ENCODE peak calls at places on chromosomes 7 and 10, in ten cellular contexts. B is HEK293T; C is NCI-H1436; P is Ammon's horn; H is kidney glomerular epithelial cell; A is Jurkat, Clone E6-1; L is C1 segment of cervical spinal cord; F is Kasumi-1; V is ACHN; D is MV-4-11. G is an unnamed sample.
A peak's percentile ranks its signal among the peaks of the same experiment; 100 is the strongest.

GRCh38 chr7:95686109-95686508 is 86.2 kb upstream of the DYNC1I1 start:
- DNase-seq in B (peak; percentile 23), C (peak; percentile 77), P (peak; percentile 89), H (peak; percentile 77), A (peak; percentile 23), L (peak; percentile 27), F (peak; percentile 62), V (peak; percentile 81), D (peak; percentile 38), G (no peak)

GRCh38 chr7:22485189-22485588 is 14.8 kb downstream of the STEAP1B start:
- DNase-seq in B (no peak), C (no peak), P (no peak), H (no peak), A (peak; percentile 35), L (no peak), F (no peak), V (no peak), D (no peak), G (no peak)

GRCh38 chr7:80240265-80241025 is 105.8 kb downstream of the GNAI1 start:
- DNase-seq in B (no peak), C (no peak), P (no peak), H (no peak), A (no peak), L (no peak), F (no peak), V (no peak), D (no peak), G (no peak)

GRCh38 chr10:21943633-21944265 is 59.8 kb downstream of the DNAJC1 start:
- DNase-seq in B (no peak), C (no peak), P (no peak), H (no peak), A (peak; percentile 9), L (no peak), F (peak; percentile 68), V (no peak), D (peak; percentile 93), G (no peak)

GRCh38 chr7:11727864-11728263 is 104.1 kb downstream of the THSD7A start:
- DNase-seq in B (no peak), C (no peak), P (no peak), H (no peak), A (no peak), L (no peak), F (no peak), V (no peak), D (no peak), G (no peak)

GRCh38 chr7:46812047-46812672 is 769.8 kb downstream of the TNS3 start:
- DNase-seq in B (no peak), C (no peak), P (no peak), H (no peak), A (no peak), L (no peak), F (no peak), V (no peak), D (no peak), G (no peak)

GRCh38 chr10:102799691-102800435 is 37.4 kb downstream of the CYP17A1 start:
- DNase-seq in B (no peak), C (no peak), P (no peak), H (no peak), A (no peak), L (no peak), F (no peak), V (no peak), D (no peak), G (no peak)

GRCh38 chr7:85186083-85186520 is 754 bp downstream of the SEMA3D start:
- DNase-seq in B (peak; percentile 42), C (no peak), P (peak; percentile 14), H (peak; percentile 28), A (no peak), L (no peak), F (peak; percentile 32), V (peak; percentile 33), D (no peak), G (no peak)

GRCh38 chr10:104608076-104608828 is 32.8 kb upstream of the SORCS3 start:
- DNase-seq in B (no peak), C (no peak), P (no peak), H (no peak), A (no peak), L (no peak), F (no peak), V (no peak), D (no peak), G (no peak)

GRCh38 chr7:3439333-3440030 is 138.4 kb downstream of the SDK1 start:
- DNase-seq in B (no peak), C (no peak), P (no peak), H (peak; percentile 70), A (no peak), L (no peak), F (no peak), V (peak; percentile 91), D (no peak), G (no peak)

GRCh38 chr7:22726849-22727792 is at the start of gene IL6:
- DNase-seq in B (peak; percentile 73), C (peak; percentile 40), P (peak; percentile 81), H (peak; percentile 98), A (peak; percentile 12), L (no peak), F (peak; percentile 72), V (peak; percentile 99), D (peak; percentile 49), G (no peak)

GRCh38 chr7:128860158-128861073 is 2.2 kb upstream of the ATP6V1F start:
- DNase-seq in B (no peak), C (no peak), P (no peak), H (no peak), A (peak; percentile 53), L (no peak), F (peak; percentile 33), V (peak; percentile 29), D (no peak), G (no peak)

GRCh38 chr10:121313119-121313858 is 285.0 kb downstream of the FGFR2 start:
- DNase-seq in B (no peak), C (no peak), P (no peak), H (no peak), A (no peak), L (no peak), F (no peak), V (no peak), D (no peak), G (no peak)

GRCh38 chr10:3068201-3068967 is 1.0 kb downstream of the PFKP start:
- DNase-seq in B (peak; percentile 35), C (peak; percentile 45), P (no peak), H (no peak), A (peak; percentile 62), L (peak; percentile 30), F (peak; percentile 65), V (peak; percentile 32), D (peak; percentile 51), G (peak; percentile 19)

GRCh38 chr7:65832281-65832680 is 40.6 kb upstream of the VKORC1L1 start:
- DNase-seq in B (no peak), C (no peak), P (no peak), H (no peak), A (peak; percentile 24), L (peak; percentile 0), F (peak; percentile 41), V (peak; percentile 49), D (peak; percentile 13), G (no peak)

GRCh38 chr7:111168182-111168581 is 77.3 kb downstream of the LRRN3 start:
- DNase-seq in B (no peak), C (peak; percentile 77), P (no peak), H (no peak), A (no peak), L (no peak), F (no peak), V (no peak), D (no peak), G (no peak)

GRCh38 chr7:26305048-26305868 is 13.6 kb downstream of the SNX10 start:
- DNase-seq in B (no peak), C (no peak), P (no peak), H (no peak), A (no peak), L (no peak), F (peak; percentile 83), V (peak; percentile 82), D (peak; percentile 87), G (no peak)

GRCh38 chr7:92159-92767 is 100.1 kb upstream of the FAM20C start:
- DNase-seq in B (no peak), C (no peak), P (no peak), H (no peak), A (no peak), L (no peak), F (no peak), V (no peak), D (no peak), G (no peak)

GRCh38 chr10:52226448-52226847 is 87.6 kb upstream of the DKK1 start:
- DNase-seq in B (no peak), C (no peak), P (no peak), H (peak; percentile 33), A (no peak), L (no peak), F (no peak), V (no peak), D (no peak), G (no peak)

GRCh38 chr7:137943132-137943551 is 58.7 kb downstream of the CREB3L2 start:
- DNase-seq in B (no peak), C (no peak), P (no peak), H (no peak), A (no peak), L (no peak), F (no peak), V (no peak), D (peak; percentile 5), G (no peak)

GRCh38 chr7:92925876-92926696 is 89.7 kb upstream of the CDK6 start:
- DNase-seq in B (no peak), C (no peak), P (no peak), H (no peak), A (no peak), L (no peak), F (no peak), V (no peak), D (no peak), G (no peak)

GRCh38 chr7:78232806-78233205 is 434.2 kb downstream of the PHTF2 start:
- DNase-seq in B (no peak), C (no peak), P (no peak), H (no peak), A (no peak), L (no peak), F (no peak), V (no peak), D (no peak), G (no peak)

GRCh38 chr7:35623381-35623780 is 71.6 kb downstream of the HERPUD2 start:
- DNase-seq in B (no peak), C (peak; percentile 33), P (no peak), H (no peak), A (no peak), L (no peak), F (no peak), V (no peak), D (no peak), G (no peak)

GRCh38 chr7:32762321-32762669 is 129.3 kb downstream of the KBTBD2 start:
- DNase-seq in B (no peak), C (no peak), P (no peak), H (no peak), A (no peak), L (no peak), F (peak; percentile 39), V (no peak), D (no peak), G (no peak)

GRCh38 chr7:13920053-13920697 is 69.3 kb downstream of the ETV1 start:
- DNase-seq in B (peak; percentile 70), C (peak; percentile 87), P (no peak), H (peak; percentile 95), A (no peak), L (no peak), F (no peak), V (peak; percentile 88), D (no peak), G (no peak)

GRCh38 chr7:7798510-7798909 is 80.1 kb upstream of the RPA3 start:
- DNase-seq in B (no peak), C (no peak), P (no peak), H (no peak), A (no peak), L (no peak), F (no peak), V (no peak), D (peak; percentile 11), G (no peak)

GRCh38 chr7:100472854-100473499 is 6.0 kb downstream of the TSC22D4 start:
- DNase-seq in B (no peak), C (peak; percentile 34), P (no peak), H (peak; percentile 24), A (no peak), L (no peak), F (peak; percentile 62), V (peak; percentile 19), D (peak; percentile 2), G (no peak)

GRCh38 chr10:62112325-62112724 is 156.3 kb downstream of the RTKN2 start:
- DNase-seq in B (no peak), C (no peak), P (no peak), H (no peak), A (no peak), L (no peak), F (no peak), V (no peak), D (no peak), G (no peak)

G was measured in CD8-positive, alpha-beta T cell.